ENCODE peak calls at places on chromosomes 11 and 22, in eight cellular contexts. One of them, this sample, is unnamed.

GRCh38 chr11:68430801-68431200 is 29.8 kb upstream of the PPP6R3 start:
- DNase-seq in fibroblast of the aortic adventitia: no peak
- DNase-seq in A673: no peak
- DNase-seq in AG04450: no peak
- DNase-seq in mucosa of descending colon: peak
- DNase-seq in left lung: no peak
- DNase-seq in fibroblast of pulmonary artery: no peak
- DNase-seq in kidney: no peak
- DNase-seq in this sample: no peak

GRCh38 chr11:47443028-47443700 is 5.8 kb downstream of the RAPSN start:
- DNase-seq in kidney: no peak
- DNase-seq in left lung: no peak
- DNase-seq in fibroblast of pulmonary artery: no peak
- DNase-seq in A673: peak
- DNase-seq in AG04450: no peak
- DNase-seq in fibroblast of the aortic adventitia: no peak
- DNase-seq in mucosa of descending colon: no peak
- DNase-seq in this sample: no peak

GRCh38 chr11:33696931-33697638 is 3.5 kb downstream of the C11orf91 start:
- DNase-seq in A673: peak
- DNase-seq in fibroblast of the aortic adventitia: no peak
- DNase-seq in AG04450: no peak
- DNase-seq in fibroblast of pulmonary artery: no peak
- DNase-seq in mucosa of descending colon: no peak
- DNase-seq in left lung: no peak
- DNase-seq in kidney: no peak
- DNase-seq in this sample: peak

GRCh38 chr22:35842954-35843353 is 125.3 kb downstream of the APOL5 start:
- DNase-seq in fibroblast of the aortic adventitia: peak
- DNase-seq in AG04450: no peak
- DNase-seq in mucosa of descending colon: no peak
- DNase-seq in left lung: no peak
- DNase-seq in kidney: no peak
- DNase-seq in fibroblast of pulmonary artery: peak
- DNase-seq in A673: peak
- DNase-seq in this sample: peak

GRCh38 chr11:88552377-88553029 is 215.0 kb upstream of the CTSC start:
- DNase-seq in fibroblast of pulmonary artery: peak
- DNase-seq in mucosa of descending colon: peak
- DNase-seq in kidney: no peak
- DNase-seq in A673: peak
- DNase-seq in fibroblast of the aortic adventitia: peak
- DNase-seq in AG04450: no peak
- DNase-seq in left lung: peak
- DNase-seq in this sample: peak

GRCh38 chr11:102187416-102188125 is 77.3 kb downstream of the YAP1 start:
- DNase-seq in A673: peak
- DNase-seq in mucosa of descending colon: no peak
- DNase-seq in left lung: no peak
- DNase-seq in AG04450: no peak
- DNase-seq in kidney: no peak
- DNase-seq in fibroblast of pulmonary artery: peak
- DNase-seq in fibroblast of the aortic adventitia: peak
- DNase-seq in this sample: peak

GRCh38 chr11:128940603-128941002 is 2.1 kb downstream of the TP53AIP1 start:
- DNase-seq in left lung: no peak
- DNase-seq in fibroblast of pulmonary artery: no peak
- DNase-seq in mucosa of descending colon: no peak
- DNase-seq in kidney: no peak
- DNase-seq in AG04450: no peak
- DNase-seq in A673: no peak
- DNase-seq in fibroblast of the aortic adventitia: no peak
- DNase-seq in this sample: no peak

GRCh38 chr11:77345621-77346020 is 44.1 kb upstream of the GDPD4 start:
- DNase-seq in mucosa of descending colon: no peak
- DNase-seq in fibroblast of the aortic adventitia: peak
- DNase-seq in kidney: no peak
- DNase-seq in left lung: no peak
- DNase-seq in A673: no peak
- DNase-seq in fibroblast of pulmonary artery: peak
- DNase-seq in AG04450: peak
- DNase-seq in this sample: peak

GRCh38 chr11:68213135-68213515 is at the start of gene KMT5B:
- DNase-seq in left lung: no peak
- DNase-seq in fibroblast of the aortic adventitia: peak
- DNase-seq in kidney: peak
- DNase-seq in A673: no peak
- DNase-seq in mucosa of descending colon: peak
- DNase-seq in fibroblast of pulmonary artery: peak
- DNase-seq in AG04450: peak
- DNase-seq in this sample: peak

GRCh38 chr11:8252946-8253345 is 10.7 kb downstream of the LMO1 start:
- DNase-seq in kidney: peak
- DNase-seq in A673: no peak
- DNase-seq in mucosa of descending colon: no peak
- DNase-seq in left lung: no peak
- DNase-seq in fibroblast of the aortic adventitia: no peak
- DNase-seq in AG04450: no peak
- DNase-seq in fibroblast of pulmonary artery: no peak
- DNase-seq in this sample: no peak

GRCh38 chr11:73469401-73469800 is 93.2 kb downstream of the RELT start:
- DNase-seq in AG04450: no peak
- DNase-seq in fibroblast of the aortic adventitia: no peak
- DNase-seq in fibroblast of pulmonary artery: peak
- DNase-seq in A673: no peak
- DNase-seq in left lung: no peak
- DNase-seq in kidney: no peak
- DNase-seq in mucosa of descending colon: no peak
- DNase-seq in this sample: peak

GRCh38 chr22:30286813-30287625 is 2.3 kb downstream of the CASTOR1 start:
- DNase-seq in kidney: no peak
- DNase-seq in AG04450: no peak
- DNase-seq in fibroblast of pulmonary artery: peak
- DNase-seq in A673: peak
- DNase-seq in fibroblast of the aortic adventitia: peak
- DNase-seq in left lung: peak
- DNase-seq in mucosa of descending colon: peak
- DNase-seq in this sample: peak

GRCh38 chr11:369336-370018 is at the start of gene B4GALNT4:
- DNase-seq in mucosa of descending colon: peak
- DNase-seq in A673: peak
- DNase-seq in AG04450: no peak
- DNase-seq in fibroblast of pulmonary artery: peak
- DNase-seq in fibroblast of the aortic adventitia: peak
- DNase-seq in kidney: peak
- DNase-seq in left lung: peak
- DNase-seq in this sample: no peak

GRCh38 chr11:126929186-126930085 is 71.1 kb downstream of the KIRREL3 start:
- DNase-seq in A673: no peak
- DNase-seq in fibroblast of pulmonary artery: peak
- DNase-seq in AG04450: no peak
- DNase-seq in mucosa of descending colon: no peak
- DNase-seq in fibroblast of the aortic adventitia: peak
- DNase-seq in left lung: no peak
- DNase-seq in kidney: no peak
- DNase-seq in this sample: peak

DNA sequence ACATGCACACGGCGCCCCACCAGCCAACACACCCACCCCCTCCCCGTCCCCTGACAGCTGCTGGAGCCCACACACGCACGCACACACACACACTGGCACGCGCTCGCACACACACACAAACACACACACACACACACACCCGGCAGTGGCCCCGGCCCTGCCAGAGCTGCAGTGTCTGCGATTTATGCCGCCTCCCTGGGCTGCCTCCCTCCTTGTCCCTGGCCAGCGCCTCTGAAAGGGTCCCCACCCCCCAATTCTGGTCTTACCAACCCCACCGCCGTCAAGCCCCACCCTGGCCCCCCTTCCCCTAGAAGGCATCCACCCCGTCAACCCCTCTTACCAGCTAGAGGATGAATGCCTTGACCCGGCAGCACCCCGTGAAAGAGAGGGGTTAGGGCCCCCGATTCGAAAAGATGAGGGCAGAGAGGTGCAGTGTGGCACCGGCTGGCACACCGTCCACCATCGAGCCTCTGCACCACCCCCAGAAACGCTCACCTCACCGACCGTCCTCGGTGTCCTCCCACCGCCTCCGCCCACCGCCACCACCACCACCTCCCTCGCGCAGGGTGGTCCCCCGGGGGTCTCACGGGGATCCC is 649 bp downstream of the ELFN2 start:
- DNase-seq in A673: no peak
- DNase-seq in fibroblast of the aortic adventitia: no peak
- DNase-seq in AG04450: no peak
- DNase-seq in fibroblast of pulmonary artery: no peak
- DNase-seq in mucosa of descending colon: no peak
- DNase-seq in kidney: no peak
- DNase-seq in left lung: peak
- DNase-seq in this sample: no peak
- H3K4me3 ChIP-seq in A673: peak
- H3K4me3 ChIP-seq in fibroblast of the aortic adventitia: peak
- H3K4me3 ChIP-seq in AG04450: peak
- H3K4me3 ChIP-seq in fibroblast of pulmonary artery: peak
- H3K4me3 ChIP-seq in mucosa of descending colon: no peak
- H3K4me3 ChIP-seq in kidney: no peak
- H3K4me3 ChIP-seq in left lung: peak
- H3K4me3 ChIP-seq in this sample: peak

GRCh38 chr11:64151337-64151736 is 14.6 kb downstream of the MACROD1 start:
- DNase-seq in left lung: no peak
- DNase-seq in fibroblast of pulmonary artery: no peak
- DNase-seq in AG04450: no peak
- DNase-seq in A673: no peak
- DNase-seq in fibroblast of the aortic adventitia: no peak
- DNase-seq in mucosa of descending colon: no peak
- DNase-seq in kidney: no peak
- DNase-seq in this sample: no peak

GRCh38 chr11:64150051-64150450 is 15.9 kb downstream of the MACROD1 start:
- DNase-seq in mucosa of descending colon: no peak
- DNase-seq in left lung: no peak
- DNase-seq in fibroblast of the aortic adventitia: no peak
- DNase-seq in kidney: no peak
- DNase-seq in A673: no peak
- DNase-seq in AG04450: no peak
- DNase-seq in fibroblast of pulmonary artery: no peak
- DNase-seq in this sample: no peak

GRCh38 chr11:64148200-64148916 is 17.6 kb downstream of the MACROD1 start:
- DNase-seq in mucosa of descending colon: peak
- DNase-seq in kidney: peak
- DNase-seq in left lung: peak
- DNase-seq in AG04450: peak
- DNase-seq in fibroblast of pulmonary artery: peak
- DNase-seq in A673: peak
- DNase-seq in fibroblast of the aortic adventitia: peak
- DNase-seq in this sample: peak

GRCh38 chr11:64150481-64151239 is 15.3 kb downstream of the MACROD1 start:
- DNase-seq in fibroblast of pulmonary artery: no peak
- DNase-seq in AG04450: no peak
- DNase-seq in left lung: no peak
- DNase-seq in mucosa of descending colon: no peak
- DNase-seq in fibroblast of the aortic adventitia: no peak
- DNase-seq in A673: no peak
- DNase-seq in kidney: no peak
- DNase-seq in this sample: no peak

DNA sequence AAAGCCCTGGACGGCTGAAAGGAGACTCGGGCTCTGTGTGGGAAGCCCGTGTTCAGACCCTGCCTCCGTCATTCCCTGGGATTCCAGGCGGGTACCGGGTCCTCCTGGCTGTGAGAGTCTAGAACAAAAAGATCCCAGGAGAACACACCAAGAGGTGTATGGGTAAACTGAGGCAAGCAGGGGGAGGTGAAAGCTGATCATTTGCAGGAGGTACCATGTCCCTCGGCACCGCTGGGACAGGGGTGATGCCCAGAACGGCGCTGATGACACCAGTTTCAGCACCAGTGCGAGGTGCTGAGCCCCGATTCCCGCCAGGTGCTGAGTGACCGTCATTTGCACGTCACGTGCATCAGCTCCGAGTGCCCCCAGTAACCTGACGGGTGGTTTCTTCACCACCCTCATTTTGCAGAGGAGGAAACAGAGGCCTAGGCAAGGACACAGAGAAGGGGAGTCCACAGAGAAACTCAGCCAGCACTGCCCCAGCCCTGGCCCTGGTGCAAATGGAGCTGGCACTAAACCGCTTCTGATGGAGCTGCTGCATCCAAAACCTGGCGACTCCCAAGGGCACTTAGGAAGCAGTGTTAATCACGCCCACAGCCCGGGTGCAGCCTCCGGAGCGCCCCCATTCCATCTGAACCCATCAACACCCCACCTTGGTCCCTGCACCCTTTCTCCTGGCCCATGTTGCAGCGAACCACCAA is 16.8 kb downstream of the MACROD1 start:
- DNase-seq in fibroblast of the aortic adventitia: no peak
- DNase-seq in A673: no peak
- DNase-seq in fibroblast of pulmonary artery: no peak
- DNase-seq in AG04450: no peak
- DNase-seq in mucosa of descending colon: no peak
- DNase-seq in left lung: no peak
- DNase-seq in kidney: no peak
- DNase-seq in this sample: no peak
- TF ChIP-seq CTCF in fibroblast of the aortic adventitia: no peak
- TF ChIP-seq CTCF in A673: no peak
- TF ChIP-seq CTCF in fibroblast of pulmonary artery: no peak
- TF ChIP-seq CTCF in AG04450: no peak
- TF ChIP-seq CTCF in mucosa of descending colon: no peak
- TF ChIP-seq CTCF in left lung: peak
- TF ChIP-seq CTCF in kidney: no peak
- TF ChIP-seq CTCF in this sample: no peak

GRCh38 chr11:64090811-64091516 is 55.2 kb downstream of the FLRT1 start:
- DNase-seq in fibroblast of the aortic adventitia: peak
- DNase-seq in mucosa of descending colon: no peak
- DNase-seq in left lung: no peak
- DNase-seq in kidney: no peak
- DNase-seq in fibroblast of pulmonary artery: peak
- DNase-seq in A673: peak
- DNase-seq in AG04450: no peak
- DNase-seq in this sample: peak
- H3K4me3 ChIP-seq in fibroblast of the aortic adventitia: no peak
- H3K4me3 ChIP-seq in mucosa of descending colon: no peak
- H3K4me3 ChIP-seq in left lung: no peak
- H3K4me3 ChIP-seq in kidney: no peak
- H3K4me3 ChIP-seq in fibroblast of pulmonary artery: peak
- H3K4me3 ChIP-seq in A673: peak
- H3K4me3 ChIP-seq in AG04450: no peak
- H3K4me3 ChIP-seq in this sample: no peak

DNA sequence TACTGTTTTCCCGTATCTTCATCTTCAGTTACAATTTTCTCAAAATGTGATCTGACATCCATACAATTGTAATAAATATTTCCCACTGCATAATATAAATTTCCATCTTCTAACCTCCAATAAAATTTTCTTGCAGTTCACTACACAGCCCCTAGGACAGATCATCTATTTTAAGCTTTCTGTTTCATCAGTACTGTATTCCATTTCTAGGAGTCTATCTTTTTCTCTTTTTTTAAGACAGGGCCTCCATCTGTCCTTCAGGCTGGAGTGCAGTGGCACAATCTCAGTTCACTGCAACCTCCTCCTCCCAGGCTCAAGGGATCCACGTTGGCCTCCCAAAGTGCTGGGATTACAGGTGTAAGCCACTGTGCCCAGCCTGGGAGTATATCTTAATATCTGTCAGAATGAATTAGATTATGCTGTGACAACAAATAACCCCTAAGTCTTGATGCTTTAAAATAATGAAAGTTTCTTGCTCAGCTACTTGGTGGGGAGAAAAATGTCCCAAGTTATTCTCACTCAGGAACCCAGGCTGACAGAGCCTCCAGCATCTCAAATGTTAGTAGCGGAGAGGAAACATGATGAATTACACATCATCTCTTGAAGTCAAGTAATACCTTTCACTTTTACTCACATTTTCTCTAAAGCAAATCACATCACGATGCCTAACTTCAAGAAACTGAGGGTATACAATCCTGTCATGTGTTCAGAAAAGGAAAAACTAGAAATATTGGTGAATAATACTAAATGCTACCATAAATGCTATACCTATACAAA is 92.2 kb downstream of the BUD13 start:
- DNase-seq in fibroblast of pulmonary artery: no peak
- DNase-seq in kidney: no peak
- DNase-seq in A673: no peak
- DNase-seq in fibroblast of the aortic adventitia: no peak
- DNase-seq in left lung: no peak
- DNase-seq in mucosa of descending colon: no peak
- DNase-seq in AG04450: no peak
- DNase-seq in this sample: no peak
- TF ChIP-seq CTCF in fibroblast of pulmonary artery: no peak
- TF ChIP-seq CTCF in kidney: no peak
- TF ChIP-seq CTCF in A673: no peak
- TF ChIP-seq CTCF in fibroblast of the aortic adventitia: peak
- TF ChIP-seq CTCF in left lung: no peak
- TF ChIP-seq CTCF in mucosa of descending colon: no peak
- TF ChIP-seq CTCF in AG04450: no peak
- TF ChIP-seq CTCF in this sample: no peak

This sample was measured in cardiac fibroblast.